ENCODE peak calls at places on chromosome 18, in six cellular contexts. E is hepatocyte, B is fibroblast of villous mesenchyme, V is AG09309, K is OCI-LY7, Q is WERI-Rb-1. F is an unnamed sample.

GRCh38 chr18:79523738-79524180 is 128.0 kb downstream of the NFATC1 start:
- DNase-seq in E (no peak), V (no peak), Q (no peak), K (peak; percentile 78), B (no peak), F (no peak)

GRCh38 chr18:13112982-13113381 is 105.6 kb upstream of the LDLRAD4 start:
- DNase-seq in E (peak; percentile 81), K (no peak), B (peak; percentile 68), V (no peak), Q (peak; percentile 93), F (peak; percentile 39)

GRCh38 chr18:3675446-3675845 is 225.5 kb downstream of the TGIF1 start:
- DNase-seq in Q (no peak), V (no peak), B (no peak), E (no peak), K (no peak), F (no peak)

GRCh38 chr18:6732952-6733351 is 3.4 kb downstream of the ARHGAP28 start:
- DNase-seq in Q (no peak), B (no peak), E (no peak), V (no peak), K (no peak), F (no peak)

GRCh38 chr18:80154293-80154692 is 45.2 kb downstream of the ADNP2 start:
- DNase-seq in Q (peak; percentile 55), E (no peak), V (no peak), B (peak; percentile 33), K (peak; percentile 36), F (peak; percentile 38)

GRCh38 chr18:77209587-77209986 is 40.1 kb upstream of the GALR1 start:
- DNase-seq in Q (no peak), V (no peak), E (no peak), K (no peak), B (peak; percentile 64), F (peak; percentile 83)

GRCh38 chr18:56709463-56709862 is 58.3 kb downstream of the WDR7 start:
- DNase-seq in E (peak; percentile 56), Q (no peak), K (peak; percentile 0), V (peak; percentile 52), B (peak; percentile 80), F (peak; percentile 92)

GRCh38 chr18:24792164-24792563 is 331.7 kb downstream of the HRH4 start:
- DNase-seq in V (no peak), K (no peak), Q (peak; percentile 15), B (no peak), E (peak; percentile 11), F (no peak)

GRCh38 chr18:74609535-74609934 is 11.9 kb downstream of the ZNF407 start:
- DNase-seq in B (peak; percentile 33), E (no peak), V (no peak), K (no peak), Q (no peak), F (peak; percentile 90)

GRCh38 chr18:75160315-75160714 is 48.6 kb downstream of the PTGR3 start:
- DNase-seq in V (no peak), K (no peak), Q (no peak), E (no peak), B (no peak), F (no peak)

GRCh38 chr18:6198585-6198984 is 216.1 kb downstream of the L3MBTL4 start:
- DNase-seq in B (no peak), Q (no peak), E (no peak), K (no peak), V (no peak), F (no peak)

GRCh38 chr18:59662008-59662701 is 35.1 kb downstream of the CCBE1 start:
- DNase-seq in Q (no peak), V (no peak), B (no peak), K (no peak), E (no peak), F (peak; percentile 23)

GRCh38 chr18:34801769-34802168 is 91.7 kb downstream of the DTNA start:
- DNase-seq in Q (no peak), V (no peak), E (peak; percentile 25), B (peak; percentile 72), K (no peak), F (peak; percentile 90)

GRCh38 chr18:41948544-41949110 is 6.4 kb upstream of the PIK3C3 start:
- DNase-seq in V (no peak), B (no peak), Q (no peak), E (no peak), K (no peak), F (no peak)

GRCh38 chr18:76977681-76978234 is 154.8 kb downstream of the MBP start:
- DNase-seq in B (no peak), E (no peak), Q (no peak), K (no peak), V (no peak), F (no peak)

GRCh38 chr18:44714376-44714775 is 33.7 kb downstream of the SETBP1 start:
- DNase-seq in B (no peak), V (no peak), K (no peak), E (no peak), Q (no peak), F (no peak)

GRCh38 chr18:48975221-48975816 is 24.6 kb upstream of the SMAD7 start:
- DNase-seq in V (no peak), E (no peak), B (no peak), K (no peak), Q (peak; percentile 48), F (no peak)

GRCh38 chr18:77056399-77057015 is 76.1 kb downstream of the MBP start:
- DNase-seq in Q (peak; percentile 36), B (no peak), V (no peak), E (peak; percentile 78), K (no peak), F (peak; percentile 19)

GRCh38 chr18:26654173-26655009 is 106.0 kb upstream of the KCTD1 start:
- DNase-seq in V (no peak), K (no peak), B (no peak), E (no peak), Q (no peak), F (no peak)

GRCh38 chr18:9614401-9615279 is at the start of gene PPP4R1:
- DNase-seq in E (peak; percentile 90), Q (peak; percentile 84), B (peak; percentile 69), K (peak; percentile 77), V (no peak), F (peak; percentile 54)

GRCh38 chr18:59564516-59564915 is 132.7 kb downstream of the CCBE1 start:
- DNase-seq in K (no peak), Q (no peak), V (no peak), E (no peak), B (no peak), F (no peak)

GRCh38 chr18:74243127-74243526 is 48.6 kb downstream of the CYB5A start:
- DNase-seq in Q (no peak), E (no peak), V (no peak), B (no peak), K (no peak), F (no peak)

GRCh38 chr18:63562284-63562683 is 20.1 kb downstream of the SERPINB12 start:
- DNase-seq in V (no peak), E (no peak), B (no peak), Q (no peak), K (peak; percentile 31), F (no peak)

GRCh38 chr18:65938592-65939372 is 188.0 kb downstream of the CDH7 start:
- DNase-seq in E (peak; percentile 27), Q (peak; percentile 26), B (no peak), V (no peak), K (peak; percentile 8), F (peak; percentile 9)

GRCh38 chr18:10757349-10757748 is 231.5 kb downstream of the NAPG start:
- DNase-seq in V (no peak), B (no peak), Q (no peak), E (no peak), K (no peak), F (no peak)

GRCh38 chr18:52615321-52615720 is 275.3 kb downstream of the DCC start:
- DNase-seq in K (no peak), V (no peak), Q (no peak), B (no peak), E (no peak), F (no peak)

GRCh38 chr18:13620818-13621445 is 105.4 kb downstream of the FAM210A start:
- DNase-seq in V (no peak), B (no peak), E (no peak), Q (no peak), K (no peak), F (no peak)

GRCh38 chr18:62326646-62327348 is 1.7 kb downstream of the TNFRSF11A start:
- DNase-seq in B (no peak), E (no peak), K (no peak), Q (no peak), V (no peak), F (no peak)
- H3K4me3 ChIP-seq in B (no peak overlapping the region), E (peak overlapping the region; percentile 67), K (no peak overlapping the region), Q (peak overlapping the region; percentile 85), V (no peak overlapping the region), F (no peak overlapping the region)

DNA sequence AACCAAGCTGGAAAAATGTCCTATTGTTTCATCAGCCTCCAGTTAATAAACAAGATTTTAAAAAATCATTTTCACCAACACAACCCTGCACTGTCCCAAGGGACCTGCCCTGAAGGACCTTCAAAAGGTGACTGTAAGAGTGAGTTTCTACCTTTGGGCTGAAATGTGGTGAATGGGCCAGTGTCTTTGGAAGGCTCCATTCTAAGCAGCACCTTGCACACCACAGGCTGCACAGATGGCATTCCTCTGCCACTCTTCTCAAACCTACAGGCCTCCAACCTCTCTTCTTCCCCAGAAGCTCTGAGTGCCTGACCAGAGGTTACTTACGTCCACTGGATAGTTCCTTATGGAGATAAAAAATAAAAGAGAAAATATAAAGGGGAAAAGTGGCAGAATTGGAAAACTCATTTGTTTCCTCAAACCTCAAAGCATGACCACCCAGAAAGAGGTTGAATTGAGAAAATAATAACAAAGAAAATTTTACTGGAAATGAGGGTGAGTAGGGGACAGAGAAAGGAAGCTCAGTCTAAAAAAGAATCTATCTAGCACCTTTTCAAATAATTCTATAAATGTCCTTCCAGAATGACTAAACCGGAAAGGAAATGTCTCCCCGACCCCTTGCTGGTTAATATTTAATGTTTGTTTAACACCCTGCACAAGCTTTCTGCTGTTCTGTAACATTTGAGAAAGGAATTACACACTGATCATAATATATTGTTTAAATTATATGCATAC is 175.7 kb downstream of the METTL4 start:
- DNase-seq in K (no peak), E (no peak), Q (no peak), V (no peak), B (no peak), F (no peak)
- H3K4me3 ChIP-seq in K (no peak overlapping the region), E (no peak overlapping the region), Q (no peak overlapping the region), V (no peak overlapping the region), B (no peak overlapping the region), F (no peak overlapping the region)

GRCh38 chr18:33444699-33445098 is 4.2 kb upstream of the CCDC178 start:
- DNase-seq in Q (no peak), E (no peak), K (no peak), V (no peak), B (no peak), F (no peak)

GRCh38 chr18:33440384-33441043 is at the start of gene CCDC178:
- DNase-seq in K (no peak), V (no peak), Q (peak; percentile 56), E (peak; percentile 61), B (no peak), F (no peak)

DNA sequence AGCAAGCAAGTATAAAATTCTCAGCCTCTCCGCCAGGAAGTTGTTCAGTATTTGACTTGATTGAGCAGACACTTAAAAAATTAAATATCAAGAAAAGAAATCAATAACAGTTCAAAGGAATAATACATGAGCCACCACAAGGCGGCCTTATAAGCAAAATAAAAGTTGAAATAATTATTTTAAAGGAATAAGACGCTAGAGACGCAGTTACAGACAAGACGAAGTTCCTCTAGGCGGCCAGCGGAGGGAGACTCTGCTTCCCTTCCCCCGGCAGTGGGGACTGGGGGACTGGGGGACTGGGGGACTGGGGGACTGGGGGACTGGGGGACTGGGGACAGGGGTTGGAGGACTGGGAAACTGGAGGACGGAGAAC is 524 bp downstream of the CCDC178 start:
- DNase-seq in K (peak; percentile 8), Q (peak; percentile 47), V (no peak), B (peak; percentile 42), E (peak; percentile 82), F (peak; percentile 67)
- H3K4me3 ChIP-seq in K (no peak overlapping the region), Q (peak overlapping the region; percentile 38), V (no peak overlapping the region), B (peak overlapping the region; percentile 19), E (peak overlapping the region; percentile 59), F (peak overlapping the region; percentile 33)

GRCh38 chr18:58541137-58541788 is 87.6 kb downstream of the ALPK2 start:
- DNase-seq in B (no peak), Q (peak; percentile 80), E (no peak), K (no peak), V (no peak), F (peak; percentile 53)
- H3K4me3 ChIP-seq in B (no peak overlapping the region), Q (no peak overlapping the region), E (no peak overlapping the region), K (no peak overlapping the region), V (no peak overlapping the region), F (no peak overlapping the region)